ENCODE peak calls at places on chromosome 10, in six cellular contexts. I is SK-N-SH, T is HCT116, C is K562, R is H1, B is HepG2. E is an unnamed sample.

GRCh38 chr10:3772349-3773222 is 12.4 kb downstream of the KLF6 start:
- DNase-seq in I (no peak), T (no peak), C (no peak), R (no peak), B (no peak), E (no peak)

GRCh38 chr10:101829561-101830315 is 11.5 kb upstream of the OGA start:
- DNase-seq in I (peak), T (no peak), C (peak), R (peak), B (no peak), E (no peak)

GRCh38 chr10:97500297-97500575 is 1.5 kb downstream of the UBTD1 start:
- DNase-seq in I (no peak), T (no peak), C (no peak), R (no peak), B (no peak), E (no peak)

GRCh38 chr10:1110674-1111119 is 54.5 kb downstream of the WDR37 start:
- DNase-seq in I (no peak), T (no peak), C (no peak), R (no peak), B (no peak), E (no peak)

GRCh38 chr10:26391701-26392695 is 46.1 kb upstream of the APBB1IP start:
- DNase-seq in I (peak), T (no peak), C (no peak), R (peak), B (no peak), E (no peak)

GRCh38 chr10:131575877-131576276 is 264.4 kb upstream of the TCERG1L start:
- DNase-seq in I (no peak), T (no peak), C (no peak), R (no peak), B (no peak), E (no peak)

GRCh38 chr10:82961864-82962263 is 1086.9 kb downstream of the NRG3 start:
- DNase-seq in I (no peak), T (no peak), C (no peak), R (no peak), B (no peak), E (no peak)

GRCh38 chr10:124296121-124296812 is 122.5 kb downstream of the OAT start:
- DNase-seq in I (peak), T (no peak), C (no peak), R (no peak), B (no peak), E (peak)

GRCh38 chr10:119207367-119207668 is at the start of gene GRK5:
- DNase-seq in I (peak), T (peak), C (peak), R (peak), B (peak), E (peak)

GRCh38 chr10:90652519-90652918 is 205.3 kb downstream of the HTR7 start:
- DNase-seq in I (no peak), T (peak), C (no peak), R (no peak), B (no peak), E (peak)

GRCh38 chr10:114931072-114931679 is 6.8 kb upstream of the TRUB1 start:
- DNase-seq in I (no peak), T (no peak), C (no peak), R (no peak), B (no peak), E (no peak)

GRCh38 chr10:110456523-110457091 is 41.1 kb upstream of the DUSP5 start:
- DNase-seq in I (no peak), T (no peak), C (no peak), R (no peak), B (no peak), E (peak)

GRCh38 chr10:60896715-60897114 is 47.3 kb downstream of the RHOBTB1 start:
- DNase-seq in I (no peak), T (no peak), C (no peak), R (no peak), B (no peak), E (no peak)

GRCh38 chr10:260819-261429 is 125.7 kb downstream of the ZMYND11 start:
- DNase-seq in I (no peak), T (no peak), C (no peak), R (no peak), B (no peak), E (no peak)

GRCh38 chr10:23198940-23199767 is 7.0 kb downstream of the PTF1A start:
- DNase-seq in I (peak), T (no peak), C (no peak), R (peak), B (peak), E (no peak)

GRCh38 chr10:27794157-27794556 is 48.5 kb upstream of the MKX start:
- DNase-seq in I (no peak), T (no peak), C (no peak), R (no peak), B (no peak), E (no peak)

GRCh38 chr10:17199351-17199804 is 2.1 kb downstream of the TRDMT1 start:
- DNase-seq in I (peak), T (no peak), C (peak), R (no peak), B (no peak), E (no peak)

GRCh38 chr10:43861966-43862751 is 213.5 kb upstream of the ZNF32 start:
- DNase-seq in I (no peak), T (no peak), C (no peak), R (peak), B (peak), E (no peak)

GRCh38 chr10:681670-682318 is 7.7 kb downstream of the DIP2C start:
- DNase-seq in I (no peak), T (no peak), C (no peak), R (no peak), B (peak), E (no peak)

GRCh38 chr10:34689053-34689452 is 126.0 kb downstream of the PARD3 start:
- DNase-seq in I (no peak), T (no peak), C (no peak), R (no peak), B (no peak), E (no peak)

GRCh38 chr10:17910144-17910789 is 41.5 kb upstream of the SLC39A12 start:
- DNase-seq in I (peak), T (peak), C (peak), R (peak), B (peak), E (peak)

GRCh38 chr10:68348265-68348741 is 15.6 kb upstream of the PBLD start:
- DNase-seq in I (peak), T (peak), C (peak), R (no peak), B (peak), E (peak)

GRCh38 chr10:51006686-51007085 is 67.6 kb upstream of the PRKG1 start:
- DNase-seq in I (no peak), T (no peak), C (no peak), R (no peak), B (no peak), E (no peak)

GRCh38 chr10:95850791-95851190 is 57.0 kb upstream of the CC2D2B start:
- DNase-seq in I (no peak), T (no peak), C (no peak), R (no peak), B (no peak), E (no peak)
- TF ChIP-seq JUND in I (no peak), T (no peak), C (no peak), R (no peak), B (no peak), E (no peak)

DNA sequence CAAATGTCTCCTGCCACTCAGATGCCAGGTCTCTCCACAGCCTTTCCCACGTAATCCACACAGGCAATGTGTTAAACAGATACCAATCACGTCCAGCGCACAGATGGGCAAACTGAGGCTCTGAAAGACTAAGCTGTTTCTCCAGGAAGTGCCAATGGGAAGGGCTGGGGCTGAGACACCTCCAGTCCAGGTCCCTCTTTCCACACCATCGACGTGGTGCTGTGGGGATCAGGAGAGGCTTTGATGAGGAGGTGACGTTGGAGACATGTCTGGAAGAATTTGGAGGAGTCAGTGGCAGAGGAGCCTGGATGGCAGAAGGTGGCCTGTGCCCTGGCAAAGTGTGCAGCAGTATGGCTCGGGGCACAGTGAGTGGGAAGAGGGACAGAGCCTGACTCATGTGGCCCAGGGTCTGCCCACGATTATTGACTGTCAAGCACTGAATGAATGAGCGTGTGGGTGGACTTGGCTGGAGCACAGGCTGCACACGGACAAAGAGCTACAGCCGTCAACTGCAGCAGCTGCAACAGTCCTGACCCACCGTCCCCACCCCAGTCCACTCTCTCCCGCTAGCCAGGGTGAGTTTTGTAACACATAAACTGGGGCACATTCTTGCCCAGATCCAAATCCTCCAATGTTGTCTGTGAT is 40.8 kb upstream of the HSPA12A start:
- DNase-seq in I (no peak), T (no peak), C (no peak), R (no peak), B (no peak), E (no peak)
- TF ChIP-seq JUND in I (no peak), T (no peak), C (no peak), R (no peak), B (no peak), E (no peak)

GRCh38 chr10:112915590-112916572 is 34.2 kb upstream of the TCF7L2 start:
- DNase-seq in I (no peak), T (peak), C (peak), R (no peak), B (peak), E (no peak)
- TF ChIP-seq JUND in I (no peak), T (peak), C (peak), R (no peak), B (no peak), E (no peak)

GRCh38 chr10:92263396-92263795 is 27.5 kb downstream of the CPEB3 start:
- DNase-seq in I (no peak), T (no peak), C (no peak), R (no peak), B (no peak), E (no peak)
- TF ChIP-seq JUND in I (no peak), T (no peak), C (no peak), R (no peak), B (no peak), E (no peak)

E was measured in T47D.